ENCODE peak calls at places on chromosomes 5 and 9, in four cellular contexts. D is astrocyte, J is adipocyte, E is NCI-H1092. P is an unnamed sample.

GRCh38 chr9:114900937-114901802 is 29.2 kb downstream of the TNFSF8 start:
- DNase-seq in D (peak), J (peak), E (no peak), P (no peak)

GRCh38 chr9:34333836-34334235 is 4.5 kb downstream of the NUDT2 start:
- DNase-seq in D (no peak), J (no peak), E (no peak), P (no peak)

GRCh38 chr5:151234476-151235238 is 10.8 kb upstream of the CCDC69 start:
- DNase-seq in D (peak), J (peak), E (no peak), P (no peak)

GRCh38 chr5:5492087-5492933 is 69.8 kb downstream of the ICE1 start:
- DNase-seq in D (peak), J (peak), E (peak), P (peak)

GRCh38 chr9:77456829-77457437 is 191.2 kb downstream of the GNA14 start:
- DNase-seq in D (peak), J (peak), E (peak), P (peak)

GRCh38 chr5:102903074-102903871 is 148.2 kb downstream of the PAM start:
- DNase-seq in D (peak), J (no peak), E (no peak), P (no peak)

GRCh38 chr9:6600006-6600405 is 45.5 kb downstream of the GLDC start:
- DNase-seq in D (no peak), J (no peak), E (no peak), P (no peak)

GRCh38 chr5:131475416-131476045 is 159.5 kb downstream of the RAPGEF6 start:
- DNase-seq in D (no peak), J (peak), E (no peak), P (no peak)

GRCh38 chr9:33354651-33355211 is 47.6 kb downstream of the AQP7 start:
- DNase-seq in D (peak), J (peak), E (no peak), P (peak)

GRCh38 chr9:134475051-134475790 is 149.0 kb downstream of the RXRA start:
- DNase-seq in D (peak), J (peak), E (no peak), P (no peak)

GRCh38 chr9:32551491-32552049 is 557 bp upstream of the SMIM27 start:
- DNase-seq in D (peak), J (peak), E (peak), P (no peak)

GRCh38 chr5:57009811-57010210 is 57.9 kb upstream of the MIER3 start:
- DNase-seq in D (no peak), J (no peak), E (no peak), P (no peak)

GRCh38 chr5:9789818-9790217 is 159.7 kb upstream of the TAS2R1 start:
- DNase-seq in D (no peak), J (no peak), E (no peak), P (no peak)

GRCh38 chr9:106179181-106179580 is 484.8 kb downstream of the TMEM38B start:
- DNase-seq in D (no peak), J (no peak), E (no peak), P (no peak)

GRCh38 chr5:76473676-76474075 is 70.6 kb downstream of the IQGAP2 start:
- DNase-seq in D (no peak), J (no peak), E (no peak), P (no peak)

GRCh38 chr5:128109766-128110165 is 26.2 kb downstream of the SLC12A2 start:
- DNase-seq in D (no peak), J (no peak), E (no peak), P (peak)

GRCh38 chr9:123814526-123814925 is 115.4 kb downstream of the DENND1A start:
- DNase-seq in D (no peak), J (no peak), E (no peak), P (no peak)

GRCh38 chr5:81450940-81451339 is 57.0 kb upstream of the ACOT12 start:
- DNase-seq in D (peak), J (no peak), E (no peak), P (no peak)

GRCh38 chr9:135616621-135617537 is 22.5 kb downstream of the GLT6D1 start:
- DNase-seq in D (no peak), J (no peak), E (no peak), P (no peak)

GRCh38 chr5:111226556-111226955 is 2.4 kb downstream of the CAMK4 start:
- DNase-seq in D (no peak), J (no peak), E (no peak), P (peak)

GRCh38 chr5:8457187-8458037 is 588.5 kb downstream of the MTRR start:
- DNase-seq in D (peak), J (no peak), E (peak), P (peak)

GRCh38 chr9:27379311-27380236 is 82.6 kb upstream of the EQTN start:
- DNase-seq in D (no peak), J (no peak), E (no peak), P (no peak)

GRCh38 chr5:169576181-169576598 is 7.4 kb upstream of the SPDL1 start:
- DNase-seq in D (peak), J (peak), E (no peak), P (no peak)

GRCh38 chr9:135617991-135618411 is 21.3 kb downstream of the GLT6D1 start:
- DNase-seq in D (no peak), J (no peak), E (no peak), P (no peak)

P was measured in cerebellar cortex.